ENCODE peak calls at places on chromosomes 7 and 10, in five cellular contexts. A, M, E, Q and L are unnamed samples.

GRCh38 chr10:14063531-14064317 is 267.0 kb downstream of the FRMD4A start:
- DNase-seq in M (no peak), A (no peak), Q (peak; percentile 18), E (no peak), L (peak; percentile 49)

GRCh38 chr10:27052646-27053045 is 47.6 kb downstream of the ANKRD26 start:
- DNase-seq in A (no peak), Q (no peak), E (no peak), M (no peak), L (no peak)

GRCh38 chr10:22630229-22631174 is 83.9 kb downstream of the PIP4K2A start:
- DNase-seq in A (peak; percentile 38), E (peak; percentile 77), Q (no peak), M (no peak), L (peak; percentile 85)

GRCh38 chr7:142478479-142479220 is 220.8 kb upstream of the PRSS58 start:
- DNase-seq in E (peak; percentile 66), Q (peak; percentile 83), A (no peak), M (peak; percentile 74), L (peak; percentile 70)

GRCh38 chr10:47348138-47348651 is at the start of gene RBP3:
- DNase-seq in M (no peak), E (no peak), A (no peak), Q (no peak), L (no peak)

GRCh38 chr10:77004917-77005564 is 632.6 kb downstream of the KCNMA1 start:
- DNase-seq in Q (peak; percentile 85), A (no peak), M (peak; percentile 99), E (peak; percentile 68), L (peak; percentile 86)

GRCh38 chr10:98963608-98964007 is 272.0 kb downstream of the HPSE2 start:
- DNase-seq in M (no peak), E (peak; percentile 2), Q (no peak), A (no peak), L (peak; percentile 13)

GRCh38 chr10:88256013-88256680 is 327.0 kb downstream of the RNLS start:
- DNase-seq in A (no peak), E (no peak), M (no peak), Q (peak; percentile 34), L (no peak)